ENCODE peak calls at places on chromosomes 16 and 17, in five cellular contexts. One of them, this sample, is unnamed.
A peak's percentile ranks its signal among the peaks of the same experiment; 100 is the strongest.

GRCh38 chr17:19384723-19385391 is 2.1 kb downstream of the MFAP4 start:
- DNase-seq in brain microvascular endothelial cell: no peak
- DNase-seq in CD4-positive, alpha-beta T cell: no peak
- DNase-seq in GM13977: no peak
- DNase-seq in hepatocyte: peak; percentile 88
- DNase-seq in this sample: no peak

GRCh38 chr16:82043680-82044584 is 8.9 kb downstream of the HSD17B2 start:
- DNase-seq in brain microvascular endothelial cell: peak; percentile 38
- DNase-seq in CD4-positive, alpha-beta T cell: no peak
- DNase-seq in GM13977: no peak
- DNase-seq in hepatocyte: no peak
- DNase-seq in this sample: no peak

GRCh38 chr16:28876016-28876659 is 2.1 kb upstream of the ATP2A1 start:
- DNase-seq in brain microvascular endothelial cell: no peak
- DNase-seq in CD4-positive, alpha-beta T cell: no peak
- DNase-seq in GM13977: no peak
- DNase-seq in hepatocyte: no peak
- DNase-seq in this sample: no peak

GRCh38 chr17:18191967-18192366 is 8.3 kb downstream of the ALKBH5 start:
- DNase-seq in brain microvascular endothelial cell: no peak
- DNase-seq in CD4-positive, alpha-beta T cell: no peak
- DNase-seq in GM13977: no peak
- DNase-seq in hepatocyte: no peak
- DNase-seq in this sample: peak; percentile 24

GRCh38 chr16:50924759-50925545 is 183.1 kb downstream of the CYLD start:
- DNase-seq in brain microvascular endothelial cell: no peak
- DNase-seq in CD4-positive, alpha-beta T cell: no peak
- DNase-seq in GM13977: no peak
- DNase-seq in hepatocyte: no peak
- DNase-seq in this sample: no peak

GRCh38 chr16:1538804-1539520 is 5.5 kb downstream of the TMEM204 start:
- DNase-seq in brain microvascular endothelial cell: no peak
- DNase-seq in CD4-positive, alpha-beta T cell: no peak
- DNase-seq in GM13977: peak; percentile 47
- DNase-seq in hepatocyte: no peak
- DNase-seq in this sample: peak; percentile 70

GRCh38 chr16:85327731-85328664 is 215.7 kb upstream of the CIBAR2 start:
- DNase-seq in brain microvascular endothelial cell: peak; percentile 74
- DNase-seq in CD4-positive, alpha-beta T cell: no peak
- DNase-seq in GM13977: no peak
- DNase-seq in hepatocyte: peak; percentile 74
- DNase-seq in this sample: no peak

GRCh38 chr16:6643083-6643686 is 689.5 kb upstream of the RBFOX1 start:
- DNase-seq in brain microvascular endothelial cell: peak; percentile 69
- DNase-seq in CD4-positive, alpha-beta T cell: no peak
- DNase-seq in GM13977: peak; percentile 17
- DNase-seq in hepatocyte: peak; percentile 56
- DNase-seq in this sample: peak; percentile 67

GRCh38 chr16:22194707-22195444 is 11.2 kb upstream of the EEF2K start:
- DNase-seq in brain microvascular endothelial cell: no peak
- DNase-seq in CD4-positive, alpha-beta T cell: no peak
- DNase-seq in GM13977: no peak
- DNase-seq in hepatocyte: no peak
- DNase-seq in this sample: peak; percentile 63

GRCh38 chr16:86016201-86016965 is 117.4 kb downstream of the IRF8 start:
- DNase-seq in brain microvascular endothelial cell: peak; percentile 34
- DNase-seq in CD4-positive, alpha-beta T cell: no peak
- DNase-seq in GM13977: peak; percentile 72
- DNase-seq in hepatocyte: peak; percentile 77
- DNase-seq in this sample: peak; percentile 27

GRCh38 chr16:84881702-84882521 is 62.1 kb downstream of the CRISPLD2 start:
- DNase-seq in brain microvascular endothelial cell: peak; percentile 90
- DNase-seq in CD4-positive, alpha-beta T cell: no peak
- DNase-seq in GM13977: no peak
- DNase-seq in hepatocyte: peak; percentile 57
- DNase-seq in this sample: no peak

GRCh38 chr17:77959926-77960521 is 1.5 kb downstream of the TNRC6C start:
- DNase-seq in brain microvascular endothelial cell: no peak
- DNase-seq in CD4-positive, alpha-beta T cell: peak; percentile 44
- DNase-seq in GM13977: peak; percentile 28
- DNase-seq in hepatocyte: peak; percentile 11
- DNase-seq in this sample: peak; percentile 67

GRCh38 chr17:49382556-49382955 is 20.5 kb upstream of the ZNF652 start:
- DNase-seq in brain microvascular endothelial cell: no peak
- DNase-seq in CD4-positive, alpha-beta T cell: no peak
- DNase-seq in GM13977: no peak
- DNase-seq in hepatocyte: no peak
- DNase-seq in this sample: no peak

GRCh38 chr17:30954046-30954805 is 16.6 kb upstream of the RNF135 start:
- DNase-seq in brain microvascular endothelial cell: peak; percentile 16
- DNase-seq in CD4-positive, alpha-beta T cell: no peak
- DNase-seq in GM13977: no peak
- DNase-seq in hepatocyte: no peak
- DNase-seq in this sample: no peak

GRCh38 chr17:46950997-46951621 is 27.9 kb downstream of the RPRML start:
- DNase-seq in brain microvascular endothelial cell: no peak
- DNase-seq in CD4-positive, alpha-beta T cell: no peak
- DNase-seq in GM13977: no peak
- DNase-seq in hepatocyte: no peak
- DNase-seq in this sample: no peak

GRCh38 chr17:29623283-29623647 is 553 bp upstream of the CORO6 start:
- DNase-seq in brain microvascular endothelial cell: no peak
- DNase-seq in CD4-positive, alpha-beta T cell: no peak
- DNase-seq in GM13977: no peak
- DNase-seq in hepatocyte: no peak
- DNase-seq in this sample: no peak

GRCh38 chr17:8326591-8327583 is 12.8 kb upstream of the ODF4 start:
- DNase-seq in brain microvascular endothelial cell: no peak
- DNase-seq in CD4-positive, alpha-beta T cell: no peak
- DNase-seq in GM13977: peak; percentile 56
- DNase-seq in hepatocyte: peak; percentile 60
- DNase-seq in this sample: peak; percentile 48

GRCh38 chr17:50593321-50593720 is 32.8 kb downstream of the CACNA1G start:
- DNase-seq in brain microvascular endothelial cell: no peak
- DNase-seq in CD4-positive, alpha-beta T cell: no peak
- DNase-seq in GM13977: no peak
- DNase-seq in hepatocyte: peak; percentile 77
- DNase-seq in this sample: no peak

GRCh38 chr17:19533718-19534561 is at the start of gene SLC47A1:
- DNase-seq in brain microvascular endothelial cell: no peak
- DNase-seq in CD4-positive, alpha-beta T cell: no peak
- DNase-seq in GM13977: peak; percentile 55
- DNase-seq in hepatocyte: peak; percentile 60
- DNase-seq in this sample: peak; percentile 11

GRCh38 chr16:81779540-81780320 is 639 bp downstream of the PLCG2 start:
- DNase-seq in brain microvascular endothelial cell: no peak
- DNase-seq in CD4-positive, alpha-beta T cell: no peak
- DNase-seq in GM13977: no peak
- DNase-seq in hepatocyte: peak; percentile 45
- DNase-seq in this sample: peak; percentile 19

GRCh38 chr17:38415250-38416194 is 12.7 kb upstream of the ARHGAP23 start:
- DNase-seq in brain microvascular endothelial cell: peak; percentile 31
- DNase-seq in CD4-positive, alpha-beta T cell: no peak
- DNase-seq in GM13977: no peak
- DNase-seq in hepatocyte: peak; percentile 64
- DNase-seq in this sample: peak; percentile 67

DNA sequence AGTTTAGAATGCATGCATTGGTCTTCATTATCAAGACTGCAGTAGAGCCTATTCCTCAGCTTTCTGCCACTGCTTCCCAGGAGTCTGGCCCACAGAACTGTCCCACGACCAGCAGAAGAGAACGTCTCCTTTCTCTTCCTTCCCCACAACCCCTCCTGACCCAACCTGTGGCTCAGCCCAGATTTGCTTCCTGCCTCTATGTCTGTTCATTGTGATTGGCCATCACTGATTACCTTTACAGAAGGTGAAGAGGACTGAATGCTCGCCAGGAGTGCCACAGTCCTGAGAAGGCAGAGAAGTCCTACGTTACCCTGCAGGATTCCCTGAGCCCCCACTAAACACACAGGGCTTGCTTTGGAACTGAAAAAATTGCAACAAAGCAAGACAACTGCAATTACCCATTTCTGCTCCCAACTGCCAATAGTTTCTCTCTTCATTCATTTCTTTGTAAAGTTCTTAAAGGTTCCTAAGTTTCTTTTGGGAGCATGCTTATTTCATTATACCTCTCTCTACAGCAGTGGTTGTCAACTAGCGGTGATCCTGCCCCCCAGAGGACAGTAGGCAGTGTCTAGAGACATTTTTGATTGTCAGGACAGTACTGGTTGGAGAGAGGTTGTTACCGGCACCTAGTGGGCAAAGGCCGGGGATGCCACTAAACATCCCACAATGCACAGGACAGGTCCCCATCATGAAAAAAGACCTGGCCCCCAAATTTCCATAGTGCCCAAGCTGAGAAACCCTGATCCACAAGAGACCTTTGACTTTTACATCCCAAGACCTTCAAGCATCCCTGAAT is 4.5 kb upstream of the NAT9 start:
- DNase-seq in brain microvascular endothelial cell: no peak
- DNase-seq in CD4-positive, alpha-beta T cell: no peak
- DNase-seq in GM13977: no peak
- DNase-seq in hepatocyte: no peak
- DNase-seq in this sample: peak; percentile 61
- TF ChIP-seq CTCF in brain microvascular endothelial cell: peak; percentile 63
- TF ChIP-seq CTCF in CD4-positive, alpha-beta T cell: no peak
- TF ChIP-seq CTCF in GM13977: peak; percentile 24
- TF ChIP-seq CTCF in hepatocyte: peak; percentile 43
- TF ChIP-seq CTCF in this sample: peak; percentile 50

GRCh38 chr16:87058728-87059250 is 258.4 kb downstream of the C16orf95 start:
- DNase-seq in brain microvascular endothelial cell: no peak
- DNase-seq in CD4-positive, alpha-beta T cell: no peak
- DNase-seq in GM13977: no peak
- DNase-seq in hepatocyte: no peak
- DNase-seq in this sample: no peak

GRCh38 chr16:87062569-87063442 is 254.4 kb downstream of the C16orf95 start:
- DNase-seq in brain microvascular endothelial cell: peak; percentile 63
- DNase-seq in CD4-positive, alpha-beta T cell: no peak
- DNase-seq in GM13977: peak; percentile 86
- DNase-seq in hepatocyte: peak; percentile 87
- DNase-seq in this sample: peak; percentile 77

GRCh38 chr16:87061521-87061920 is 255.7 kb downstream of the C16orf95 start:
- DNase-seq in brain microvascular endothelial cell: no peak
- DNase-seq in CD4-positive, alpha-beta T cell: no peak
- DNase-seq in GM13977: no peak
- DNase-seq in hepatocyte: no peak
- DNase-seq in this sample: no peak

GRCh38 chr16:87057951-87058560 is 259.1 kb downstream of the C16orf95 start:
- DNase-seq in brain microvascular endothelial cell: no peak
- DNase-seq in CD4-positive, alpha-beta T cell: no peak
- DNase-seq in GM13977: no peak
- DNase-seq in hepatocyte: no peak
- DNase-seq in this sample: no peak

GRCh38 chr16:87060026-87060986 is 256.9 kb downstream of the C16orf95 start:
- DNase-seq in brain microvascular endothelial cell: peak; percentile 53
- DNase-seq in CD4-positive, alpha-beta T cell: no peak
- DNase-seq in GM13977: no peak
- DNase-seq in hepatocyte: no peak
- DNase-seq in this sample: no peak
- TF ChIP-seq CTCF in brain microvascular endothelial cell: peak; percentile 59
- TF ChIP-seq CTCF in CD4-positive, alpha-beta T cell: no peak
- TF ChIP-seq CTCF in GM13977: no peak
- TF ChIP-seq CTCF in hepatocyte: peak; percentile 21
- TF ChIP-seq CTCF in this sample: no peak

GRCh38 chr16:8782673-8783072 is 14.8 kb downstream of the TMEM186 start:
- DNase-seq in brain microvascular endothelial cell: no peak
- DNase-seq in CD4-positive, alpha-beta T cell: no peak
- DNase-seq in GM13977: no peak
- DNase-seq in hepatocyte: no peak
- DNase-seq in this sample: no peak

GRCh38 chr16:8788578-8789172 is 8.8 kb downstream of the TMEM186 start:
- DNase-seq in brain microvascular endothelial cell: no peak
- DNase-seq in CD4-positive, alpha-beta T cell: no peak
- DNase-seq in GM13977: no peak
- DNase-seq in hepatocyte: peak; percentile 62
- DNase-seq in this sample: no peak

GRCh38 chr16:8781797-8782196 is 15.6 kb downstream of the TMEM186 start:
- DNase-seq in brain microvascular endothelial cell: no peak
- DNase-seq in CD4-positive, alpha-beta T cell: no peak
- DNase-seq in GM13977: no peak
- DNase-seq in hepatocyte: no peak
- DNase-seq in this sample: no peak

DNA sequence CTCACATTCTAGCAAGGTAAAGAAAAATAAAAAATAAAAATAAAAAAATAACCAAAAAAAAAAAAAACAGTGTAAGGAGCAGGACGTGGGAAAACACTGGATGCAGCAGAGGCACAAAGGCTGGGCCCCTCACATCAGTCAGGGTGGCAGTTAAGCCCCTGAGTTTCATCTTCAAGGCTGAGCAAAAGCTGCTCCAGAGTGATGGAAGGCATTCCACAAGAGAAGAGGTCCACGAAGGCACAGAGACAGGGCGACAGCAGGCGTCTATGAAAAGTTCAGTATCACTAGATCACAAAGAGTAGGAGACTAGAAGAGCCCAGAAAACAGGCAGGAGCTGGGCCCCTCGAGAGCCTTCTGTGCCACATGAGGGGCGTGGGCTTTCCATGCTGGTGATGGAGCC is 12.0 kb downstream of the TMEM186 start:
- DNase-seq in brain microvascular endothelial cell: no peak
- DNase-seq in CD4-positive, alpha-beta T cell: no peak
- DNase-seq in GM13977: no peak
- DNase-seq in hepatocyte: no peak
- DNase-seq in this sample: no peak
- TF ChIP-seq CTCF in brain microvascular endothelial cell: no peak
- TF ChIP-seq CTCF in CD4-positive, alpha-beta T cell: no peak
- TF ChIP-seq CTCF in GM13977: no peak
- TF ChIP-seq CTCF in hepatocyte: no peak
- TF ChIP-seq CTCF in this sample: no peak

GRCh38 chr17:42924891-42925290 is 24.3 kb downstream of the G6PC1 start:
- DNase-seq in brain microvascular endothelial cell: no peak
- DNase-seq in CD4-positive, alpha-beta T cell: no peak
- DNase-seq in GM13977: no peak
- DNase-seq in hepatocyte: no peak
- DNase-seq in this sample: no peak

GRCh38 chr17:42929497-42929844 is 28.9 kb downstream of the G6PC1 start:
- DNase-seq in brain microvascular endothelial cell: no peak
- DNase-seq in CD4-positive, alpha-beta T cell: no peak
- DNase-seq in GM13977: no peak
- DNase-seq in hepatocyte: no peak
- DNase-seq in this sample: no peak

DNA sequence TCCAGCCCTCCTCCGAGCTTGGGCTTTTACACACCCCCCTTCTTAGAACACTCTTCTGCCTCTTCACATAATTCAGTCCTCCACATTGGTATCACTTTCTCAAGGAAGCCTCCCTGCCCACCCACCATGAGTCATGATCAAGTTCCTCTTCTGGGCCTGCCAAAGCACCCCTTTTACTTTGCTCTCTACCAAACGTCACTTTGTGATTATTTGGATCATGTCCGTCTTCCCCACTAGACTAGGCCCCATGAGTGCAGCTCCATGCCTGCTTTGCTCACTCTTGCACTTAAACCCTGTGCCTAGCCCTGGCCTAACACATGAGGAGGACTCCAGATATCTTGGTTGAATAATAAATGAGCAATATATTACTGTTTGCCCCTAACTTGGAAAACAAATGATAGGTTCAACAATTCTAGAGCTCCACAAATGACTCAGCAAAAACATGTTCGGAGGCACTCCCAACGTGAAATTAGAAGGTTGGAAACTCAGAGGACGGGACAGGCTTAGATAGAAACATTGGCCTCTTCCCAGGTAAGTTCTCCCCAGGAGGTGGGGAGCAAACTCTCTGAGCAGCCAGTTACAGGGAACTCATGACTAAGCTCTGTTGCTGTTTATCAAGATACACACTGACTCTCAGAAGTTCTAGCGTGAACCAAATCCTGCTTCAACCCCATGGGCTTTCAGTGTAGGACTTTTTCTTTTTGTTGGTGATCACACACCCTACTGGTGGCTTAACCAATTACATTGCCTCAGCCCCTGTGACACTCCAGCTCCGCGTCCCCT is 28.3 kb downstream of the G6PC1 start:
- DNase-seq in brain microvascular endothelial cell: peak; percentile 85
- DNase-seq in CD4-positive, alpha-beta T cell: no peak
- DNase-seq in GM13977: peak; percentile 72
- DNase-seq in hepatocyte: peak; percentile 76
- DNase-seq in this sample: peak; percentile 78
- TF ChIP-seq CTCF in brain microvascular endothelial cell: peak; percentile 74
- TF ChIP-seq CTCF in CD4-positive, alpha-beta T cell: no peak
- TF ChIP-seq CTCF in GM13977: peak; percentile 54
- TF ChIP-seq CTCF in hepatocyte: peak; percentile 52
- TF ChIP-seq CTCF in this sample: peak; percentile 71

This sample was measured in activated CD8-positive, alpha-beta T cell treated with anti-CD3 and anti-CD28 coated beads for 36 hours.